ENCODE peak calls at places on chromosomes 3 and 15, in four cellular contexts. J, A, U and Y are unnamed samples.
A peak's percentile ranks its signal among the peaks of the same experiment; 100 is the strongest.

GRCh38 chr15:88776646-88777045 is 26.6 kb upstream of the ACAN start:
- DNase-seq in J (no peak), A (no peak), U (no peak), Y (no peak)

GRCh38 chr3:172595648-172596393 is 72.6 kb upstream of the TNFSF10 start:
- DNase-seq in J (no peak), A (no peak), U (peak; percentile 78), Y (no peak)

GRCh38 chr15:44011238-44011873 is 183.7 kb downstream of the FRMD5 start:
- DNase-seq in J (no peak), A (no peak), U (no peak), Y (no peak)

GRCh38 chr3:29064085-29064484 is 216.8 kb upstream of the RBMS3 start:
- DNase-seq in J (no peak), A (no peak), U (no peak), Y (no peak)

GRCh38 chr15:87135109-87135508 is 1055.4 kb downstream of the AGBL1 start:
- DNase-seq in J (no peak), A (no peak), U (no peak), Y (no peak)

GRCh38 chr3:131917006-131917405 is 117.8 kb downstream of the CPNE4 start:
- DNase-seq in J (no peak), A (no peak), U (no peak), Y (no peak)

GRCh38 chr3:138070006-138070405 is 45.4 kb downstream of the DZIP1L start:
- DNase-seq in J (no peak), A (no peak), U (no peak), Y (no peak)

GRCh38 chr3:177754508-177754921 is 557.2 kb upstream of the TBL1XR1 start:
- DNase-seq in J (no peak), A (no peak), U (no peak), Y (no peak)

GRCh38 chr3:130897316-130897715 is 3.4 kb downstream of the ATP2C1 start:
- DNase-seq in J (no peak), A (no peak), U (no peak), Y (no peak)

GRCh38 chr15:90868261-90868689 is at the start of gene FURIN:
- DNase-seq in J (no peak), A (no peak), U (no peak), Y (no peak)

GRCh38 chr15:59116771-59117170 is 11.8 kb downstream of the CCNB2 start:
- DNase-seq in J (no peak), A (no peak), U (no peak), Y (no peak)

GRCh38 chr3:11290743-11291680 is 18.8 kb downstream of the ATG7 start:
- DNase-seq in J (no peak), A (no peak), U (no peak), Y (no peak)

GRCh38 chr15:40463886-40464545 is 6.8 kb upstream of the CHST14 start:
- DNase-seq in J (no peak), A (no peak), U (no peak), Y (no peak)

GRCh38 chr3:147773236-147773635 is 364.1 kb downstream of the ZIC1 start:
- DNase-seq in J (no peak), A (peak; percentile 32), U (no peak), Y (no peak)

GRCh38 chr3:71968491-71968890 is 183.5 kb upstream of the PROK2 start:
- DNase-seq in J (no peak), A (no peak), U (no peak), Y (no peak)

GRCh38 chr3:184117649-184118048 is 17.5 kb upstream of the EIF2B5 start:
- DNase-seq in J (no peak), A (no peak), U (no peak), Y (no peak)

GRCh38 chr3:14273886-14274517 is 95.4 kb downstream of the LSM3 start:
- DNase-seq in J (no peak), A (no peak), U (peak; percentile 30), Y (no peak)

GRCh38 chr15:92021765-92022164 is 168.3 kb downstream of the SLCO3A1 start:
- DNase-seq in J (no peak), A (no peak), U (no peak), Y (no peak)

GRCh38 chr3:39639344-39640236 is 169.8 kb upstream of the MYRIP start:
- DNase-seq in J (no peak), A (peak; percentile 32), U (peak; percentile 92), Y (peak; percentile 15)

GRCh38 chr3:44988073-44988472 is 12.0 kb downstream of the EXOSC7 start:
- DNase-seq in J (no peak), A (no peak), U (peak; percentile 17), Y (no peak)

GRCh38 chr15:85766007-85766831 is 28.5 kb downstream of the KLHL25 start:
- DNase-seq in J (no peak), A (no peak), U (peak; percentile 49), Y (no peak)

GRCh38 chr3:65497846-65498245 is 540.9 kb downstream of the MAGI1 start:
- DNase-seq in J (no peak), A (no peak), U (no peak), Y (no peak)

GRCh38 chr3:5188419-5189405 is 1.2 kb downstream of the EDEM1 start:
- DNase-seq in J (peak; percentile 10), A (no peak), U (peak; percentile 33), Y (no peak)

GRCh38 chr3:153252963-153253362 is 90.9 kb downstream of the RAP2B start:
- DNase-seq in J (no peak), A (no peak), U (no peak), Y (no peak)

GRCh38 chr15:77179541-77179998 is 108.7 kb upstream of the TSPAN3 start:
- DNase-seq in J (no peak), A (no peak), U (no peak), Y (no peak)

GRCh38 chr3:71949403-71949802 is 164.5 kb upstream of the PROK2 start:
- DNase-seq in J (no peak), A (no peak), U (no peak), Y (no peak)